ENCODE peak calls at places on chromosome 9, in seven cellular contexts. One of them, this sample, is unnamed.
A peak's percentile ranks its signal among the peaks of the same experiment; 100 is the strongest.

GRCh38 chr9:137319976-137320551 is 18.0 kb upstream of the NRARP start:
- DNase-seq in anterior cingulate cortex: no peak
- DNase-seq in T-helper 2 cell: no peak
- DNase-seq in left ventricle myocardium inferior: peak; percentile 11
- DNase-seq in H54: no peak
- DNase-seq in NCI-H1092: no peak
- DNase-seq in stimulated activated CD4-positive, alpha-beta T cell treated with anti-CD3 and anti-CD28 coated beads, Interleukin-15, amount 100 ng/mL, for 1 hour: no peak
- DNase-seq in this sample: no peak

GRCh38 chr9:114446672-114447450 is 58.4 kb downstream of the WHRN start:
- DNase-seq in left ventricle myocardium inferior: no peak
- DNase-seq in stimulated activated CD4-positive, alpha-beta T cell treated with anti-CD3 and anti-CD28 coated beads, Interleukin-15, amount 100 ng/mL, for 1 hour: no peak
- DNase-seq in NCI-H1092: no peak
- DNase-seq in anterior cingulate cortex: no peak
- DNase-seq in T-helper 2 cell: no peak
- DNase-seq in H54: no peak
- DNase-seq in this sample: no peak

GRCh38 chr9:106920701-106921283 is 57.8 kb downstream of the ZNF462 start:
- DNase-seq in H54: no peak
- DNase-seq in anterior cingulate cortex: no peak
- DNase-seq in stimulated activated CD4-positive, alpha-beta T cell treated with anti-CD3 and anti-CD28 coated beads, Interleukin-15, amount 100 ng/mL, for 1 hour: no peak
- DNase-seq in left ventricle myocardium inferior: no peak
- DNase-seq in NCI-H1092: no peak
- DNase-seq in T-helper 2 cell: no peak
- DNase-seq in this sample: peak; percentile 76

GRCh38 chr9:71128796-71129195 is 7.4 kb upstream of the TRPM3 start:
- DNase-seq in left ventricle myocardium inferior: no peak
- DNase-seq in anterior cingulate cortex: no peak
- DNase-seq in stimulated activated CD4-positive, alpha-beta T cell treated with anti-CD3 and anti-CD28 coated beads, Interleukin-15, amount 100 ng/mL, for 1 hour: no peak
- DNase-seq in H54: no peak
- DNase-seq in NCI-H1092: no peak
- DNase-seq in T-helper 2 cell: no peak
- DNase-seq in this sample: no peak

GRCh38 chr9:120336021-120336752 is 243.8 kb downstream of the CDK5RAP2 start:
- DNase-seq in T-helper 2 cell: no peak
- DNase-seq in NCI-H1092: no peak
- DNase-seq in H54: no peak
- DNase-seq in anterior cingulate cortex: no peak
- DNase-seq in stimulated activated CD4-positive, alpha-beta T cell treated with anti-CD3 and anti-CD28 coated beads, Interleukin-15, amount 100 ng/mL, for 1 hour: no peak
- DNase-seq in left ventricle myocardium inferior: no peak
- DNase-seq in this sample: no peak

GRCh38 chr9:23638837-23639426 is 187.1 kb downstream of the ELAVL2 start:
- DNase-seq in anterior cingulate cortex: no peak
- DNase-seq in left ventricle myocardium inferior: no peak
- DNase-seq in H54: peak; percentile 40
- DNase-seq in T-helper 2 cell: no peak
- DNase-seq in stimulated activated CD4-positive, alpha-beta T cell treated with anti-CD3 and anti-CD28 coated beads, Interleukin-15, amount 100 ng/mL, for 1 hour: no peak
- DNase-seq in NCI-H1092: no peak
- DNase-seq in this sample: no peak

GRCh38 chr9:114356792-114357191 is 27.1 kb downstream of the ORM2 start:
- DNase-seq in left ventricle myocardium inferior: no peak
- DNase-seq in stimulated activated CD4-positive, alpha-beta T cell treated with anti-CD3 and anti-CD28 coated beads, Interleukin-15, amount 100 ng/mL, for 1 hour: no peak
- DNase-seq in T-helper 2 cell: no peak
- DNase-seq in H54: no peak
- DNase-seq in NCI-H1092: no peak
- DNase-seq in anterior cingulate cortex: no peak
- DNase-seq in this sample: no peak

GRCh38 chr9:110977259-110977709 is 61.0 kb downstream of the LPAR1 start:
- DNase-seq in T-helper 2 cell: no peak
- DNase-seq in anterior cingulate cortex: no peak
- DNase-seq in stimulated activated CD4-positive, alpha-beta T cell treated with anti-CD3 and anti-CD28 coated beads, Interleukin-15, amount 100 ng/mL, for 1 hour: no peak
- DNase-seq in left ventricle myocardium inferior: no peak
- DNase-seq in NCI-H1092: no peak
- DNase-seq in H54: peak; percentile 26
- DNase-seq in this sample: no peak

GRCh38 chr9:36386396-36386795 is 13.7 kb downstream of the RNF38 start:
- DNase-seq in stimulated activated CD4-positive, alpha-beta T cell treated with anti-CD3 and anti-CD28 coated beads, Interleukin-15, amount 100 ng/mL, for 1 hour: no peak
- DNase-seq in H54: no peak
- DNase-seq in NCI-H1092: no peak
- DNase-seq in T-helper 2 cell: no peak
- DNase-seq in left ventricle myocardium inferior: no peak
- DNase-seq in anterior cingulate cortex: no peak
- DNase-seq in this sample: no peak

GRCh38 chr9:136533775-136534157 is 12.1 kb downstream of the NOTCH1 start:
- DNase-seq in stimulated activated CD4-positive, alpha-beta T cell treated with anti-CD3 and anti-CD28 coated beads, Interleukin-15, amount 100 ng/mL, for 1 hour: peak; percentile 61
- DNase-seq in NCI-H1092: no peak
- DNase-seq in T-helper 2 cell: peak; percentile 81
- DNase-seq in left ventricle myocardium inferior: no peak
- DNase-seq in anterior cingulate cortex: no peak
- DNase-seq in H54: peak; percentile 97
- DNase-seq in this sample: peak; percentile 88

GRCh38 chr9:126436545-126437269 is 110.1 kb downstream of the MVB12B start:
- DNase-seq in NCI-H1092: no peak
- DNase-seq in anterior cingulate cortex: no peak
- DNase-seq in H54: peak; percentile 84
- DNase-seq in left ventricle myocardium inferior: no peak
- DNase-seq in stimulated activated CD4-positive, alpha-beta T cell treated with anti-CD3 and anti-CD28 coated beads, Interleukin-15, amount 100 ng/mL, for 1 hour: no peak
- DNase-seq in T-helper 2 cell: no peak
- DNase-seq in this sample: no peak

GRCh38 chr9:113609562-113610318 is 146.2 kb downstream of the RGS3 start:
- DNase-seq in left ventricle myocardium inferior: peak; percentile 87
- DNase-seq in H54: no peak
- DNase-seq in anterior cingulate cortex: no peak
- DNase-seq in T-helper 2 cell: no peak
- DNase-seq in stimulated activated CD4-positive, alpha-beta T cell treated with anti-CD3 and anti-CD28 coated beads, Interleukin-15, amount 100 ng/mL, for 1 hour: no peak
- DNase-seq in NCI-H1092: no peak
- DNase-seq in this sample: peak; percentile 53

GRCh38 chr9:105359899-105360298 is 87.9 kb upstream of the FSD1L start:
- DNase-seq in left ventricle myocardium inferior: no peak
- DNase-seq in H54: no peak
- DNase-seq in T-helper 2 cell: peak; percentile 82
- DNase-seq in NCI-H1092: no peak
- DNase-seq in stimulated activated CD4-positive, alpha-beta T cell treated with anti-CD3 and anti-CD28 coated beads, Interleukin-15, amount 100 ng/mL, for 1 hour: no peak
- DNase-seq in anterior cingulate cortex: no peak
- DNase-seq in this sample: no peak

GRCh38 chr9:108724669-108725068 is 131.1 kb downstream of the ACTL7B start:
- DNase-seq in T-helper 2 cell: no peak
- DNase-seq in anterior cingulate cortex: no peak
- DNase-seq in H54: no peak
- DNase-seq in NCI-H1092: no peak
- DNase-seq in left ventricle myocardium inferior: no peak
- DNase-seq in stimulated activated CD4-positive, alpha-beta T cell treated with anti-CD3 and anti-CD28 coated beads, Interleukin-15, amount 100 ng/mL, for 1 hour: no peak
- DNase-seq in this sample: no peak

GRCh38 chr9:81871695-81872094 is 56.5 kb upstream of the SPATA31D4 start:
- DNase-seq in left ventricle myocardium inferior: no peak
- DNase-seq in stimulated activated CD4-positive, alpha-beta T cell treated with anti-CD3 and anti-CD28 coated beads, Interleukin-15, amount 100 ng/mL, for 1 hour: no peak
- DNase-seq in anterior cingulate cortex: no peak
- DNase-seq in H54: peak; percentile 62
- DNase-seq in NCI-H1092: no peak
- DNase-seq in T-helper 2 cell: no peak
- DNase-seq in this sample: no peak

GRCh38 chr9:133023117-133023890 is 7.5 kb upstream of the GTF3C5 start:
- DNase-seq in T-helper 2 cell: peak; percentile 79
- DNase-seq in H54: no peak
- DNase-seq in anterior cingulate cortex: no peak
- DNase-seq in left ventricle myocardium inferior: no peak
- DNase-seq in stimulated activated CD4-positive, alpha-beta T cell treated with anti-CD3 and anti-CD28 coated beads, Interleukin-15, amount 100 ng/mL, for 1 hour: no peak
- DNase-seq in NCI-H1092: no peak
- DNase-seq in this sample: peak; percentile 62

GRCh38 chr9:89942643-89943042 is 337.8 kb downstream of the GADD45G start:
- DNase-seq in anterior cingulate cortex: no peak
- DNase-seq in left ventricle myocardium inferior: no peak
- DNase-seq in NCI-H1092: no peak
- DNase-seq in stimulated activated CD4-positive, alpha-beta T cell treated with anti-CD3 and anti-CD28 coated beads, Interleukin-15, amount 100 ng/mL, for 1 hour: no peak
- DNase-seq in H54: no peak
- DNase-seq in T-helper 2 cell: no peak
- DNase-seq in this sample: no peak

GRCh38 chr9:133938086-133938485 is 54.0 kb downstream of the VAV2 start:
- DNase-seq in T-helper 2 cell: no peak
- DNase-seq in anterior cingulate cortex: no peak
- DNase-seq in H54: no peak
- DNase-seq in stimulated activated CD4-positive, alpha-beta T cell treated with anti-CD3 and anti-CD28 coated beads, Interleukin-15, amount 100 ng/mL, for 1 hour: no peak
- DNase-seq in left ventricle myocardium inferior: no peak
- DNase-seq in NCI-H1092: no peak
- DNase-seq in this sample: no peak

GRCh38 chr9:25964239-25964638 is 286.0 kb upstream of the TUSC1 start:
- DNase-seq in left ventricle myocardium inferior: no peak
- DNase-seq in T-helper 2 cell: peak; percentile 32
- DNase-seq in H54: peak; percentile 16
- DNase-seq in NCI-H1092: peak; percentile 60
- DNase-seq in anterior cingulate cortex: no peak
- DNase-seq in stimulated activated CD4-positive, alpha-beta T cell treated with anti-CD3 and anti-CD28 coated beads, Interleukin-15, amount 100 ng/mL, for 1 hour: no peak
- DNase-seq in this sample: no peak

GRCh38 chr9:2502760-2503159 is 118.8 kb upstream of the VLDLR start:
- DNase-seq in left ventricle myocardium inferior: no peak
- DNase-seq in T-helper 2 cell: no peak
- DNase-seq in H54: no peak
- DNase-seq in NCI-H1092: no peak
- DNase-seq in anterior cingulate cortex: no peak
- DNase-seq in stimulated activated CD4-positive, alpha-beta T cell treated with anti-CD3 and anti-CD28 coated beads, Interleukin-15, amount 100 ng/mL, for 1 hour: no peak
- DNase-seq in this sample: no peak

GRCh38 chr9:91773166-91773565 is 176.9 kb downstream of the ROR2 start:
- DNase-seq in NCI-H1092: no peak
- DNase-seq in H54: no peak
- DNase-seq in anterior cingulate cortex: no peak
- DNase-seq in stimulated activated CD4-positive, alpha-beta T cell treated with anti-CD3 and anti-CD28 coated beads, Interleukin-15, amount 100 ng/mL, for 1 hour: no peak
- DNase-seq in T-helper 2 cell: no peak
- DNase-seq in left ventricle myocardium inferior: no peak
- DNase-seq in this sample: no peak

GRCh38 chr9:98087420-98088354 is 31.2 kb downstream of the NANS start:
- DNase-seq in anterior cingulate cortex: no peak
- DNase-seq in T-helper 2 cell: peak; percentile 51
- DNase-seq in left ventricle myocardium inferior: peak; percentile 22
- DNase-seq in NCI-H1092: no peak
- DNase-seq in stimulated activated CD4-positive, alpha-beta T cell treated with anti-CD3 and anti-CD28 coated beads, Interleukin-15, amount 100 ng/mL, for 1 hour: peak; percentile 20
- DNase-seq in H54: no peak
- DNase-seq in this sample: peak; percentile 44

GRCh38 chr9:116491659-116492058 is 195.4 kb upstream of the TRIM32 start:
- DNase-seq in NCI-H1092: no peak
- DNase-seq in stimulated activated CD4-positive, alpha-beta T cell treated with anti-CD3 and anti-CD28 coated beads, Interleukin-15, amount 100 ng/mL, for 1 hour: no peak
- DNase-seq in T-helper 2 cell: no peak
- DNase-seq in H54: no peak
- DNase-seq in left ventricle myocardium inferior: no peak
- DNase-seq in anterior cingulate cortex: no peak
- DNase-seq in this sample: no peak

GRCh38 chr9:91162311-91162710 is 199.4 kb downstream of the AUH start:
- DNase-seq in stimulated activated CD4-positive, alpha-beta T cell treated with anti-CD3 and anti-CD28 coated beads, Interleukin-15, amount 100 ng/mL, for 1 hour: no peak
- DNase-seq in T-helper 2 cell: peak; percentile 69
- DNase-seq in anterior cingulate cortex: no peak
- DNase-seq in H54: no peak
- DNase-seq in left ventricle myocardium inferior: no peak
- DNase-seq in NCI-H1092: no peak
- DNase-seq in this sample: no peak

GRCh38 chr9:34987160-34988040 is 2.1 kb upstream of the DNAJB5 start:
- DNase-seq in left ventricle myocardium inferior: no peak
- DNase-seq in anterior cingulate cortex: no peak
- DNase-seq in stimulated activated CD4-positive, alpha-beta T cell treated with anti-CD3 and anti-CD28 coated beads, Interleukin-15, amount 100 ng/mL, for 1 hour: no peak
- DNase-seq in T-helper 2 cell: no peak
- DNase-seq in H54: no peak
- DNase-seq in NCI-H1092: no peak
- DNase-seq in this sample: no peak

GRCh38 chr9:79610019-79610760 is 38.4 kb downstream of the TLE4 start:
- DNase-seq in NCI-H1092: peak; percentile 17
- DNase-seq in left ventricle myocardium inferior: no peak
- DNase-seq in stimulated activated CD4-positive, alpha-beta T cell treated with anti-CD3 and anti-CD28 coated beads, Interleukin-15, amount 100 ng/mL, for 1 hour: no peak
- DNase-seq in T-helper 2 cell: no peak
- DNase-seq in H54: no peak
- DNase-seq in anterior cingulate cortex: no peak
- DNase-seq in this sample: no peak

GRCh38 chr9:96818535-96818934 is 35.8 kb downstream of the ZNF782 start:
- DNase-seq in anterior cingulate cortex: no peak
- DNase-seq in T-helper 2 cell: peak; percentile 1
- DNase-seq in H54: no peak
- DNase-seq in NCI-H1092: no peak
- DNase-seq in left ventricle myocardium inferior: no peak
- DNase-seq in stimulated activated CD4-positive, alpha-beta T cell treated with anti-CD3 and anti-CD28 coated beads, Interleukin-15, amount 100 ng/mL, for 1 hour: no peak
- DNase-seq in this sample: no peak

GRCh38 chr9:94779101-94779500 is 52.6 kb downstream of the AOPEP start:
- DNase-seq in NCI-H1092: peak; percentile 19
- DNase-seq in H54: no peak
- DNase-seq in stimulated activated CD4-positive, alpha-beta T cell treated with anti-CD3 and anti-CD28 coated beads, Interleukin-15, amount 100 ng/mL, for 1 hour: no peak
- DNase-seq in T-helper 2 cell: peak; percentile 38
- DNase-seq in left ventricle myocardium inferior: no peak
- DNase-seq in anterior cingulate cortex: no peak
- DNase-seq in this sample: no peak

GRCh38 chr9:88011005-88011766 is 36.9 kb upstream of the CDK20 start:
- DNase-seq in NCI-H1092: no peak
- DNase-seq in anterior cingulate cortex: no peak
- DNase-seq in left ventricle myocardium inferior: no peak
- DNase-seq in T-helper 2 cell: no peak
- DNase-seq in H54: peak; percentile 50
- DNase-seq in stimulated activated CD4-positive, alpha-beta T cell treated with anti-CD3 and anti-CD28 coated beads, Interleukin-15, amount 100 ng/mL, for 1 hour: no peak
- DNase-seq in this sample: no peak

GRCh38 chr9:128550770-128551651 is 1.4 kb upstream of the SPTAN1 start:
- DNase-seq in NCI-H1092: no peak
- DNase-seq in left ventricle myocardium inferior: peak; percentile 45
- DNase-seq in T-helper 2 cell: peak; percentile 44
- DNase-seq in stimulated activated CD4-positive, alpha-beta T cell treated with anti-CD3 and anti-CD28 coated beads, Interleukin-15, amount 100 ng/mL, for 1 hour: no peak
- DNase-seq in anterior cingulate cortex: no peak
- DNase-seq in H54: no peak
- DNase-seq in this sample: no peak

GRCh38 chr9:104879555-104880318 is 48.2 kb downstream of the ABCA1 start:
- DNase-seq in anterior cingulate cortex: no peak
- DNase-seq in T-helper 2 cell: no peak
- DNase-seq in left ventricle myocardium inferior: no peak
- DNase-seq in H54: no peak
- DNase-seq in NCI-H1092: no peak
- DNase-seq in stimulated activated CD4-positive, alpha-beta T cell treated with anti-CD3 and anti-CD28 coated beads, Interleukin-15, amount 100 ng/mL, for 1 hour: no peak
- DNase-seq in this sample: no peak

GRCh38 chr9:124010665-124011321 is 775 bp upstream of the LHX2 start:
- DNase-seq in left ventricle myocardium inferior: peak; percentile 16
- DNase-seq in NCI-H1092: peak; percentile 51
- DNase-seq in H54: no peak
- DNase-seq in anterior cingulate cortex: no peak
- DNase-seq in stimulated activated CD4-positive, alpha-beta T cell treated with anti-CD3 and anti-CD28 coated beads, Interleukin-15, amount 100 ng/mL, for 1 hour: no peak
- DNase-seq in T-helper 2 cell: no peak
- DNase-seq in this sample: no peak

GRCh38 chr9:27154923-27155322 is 45.9 kb downstream of the TEK start:
- DNase-seq in H54: peak; percentile 49
- DNase-seq in anterior cingulate cortex: no peak
- DNase-seq in left ventricle myocardium inferior: no peak
- DNase-seq in stimulated activated CD4-positive, alpha-beta T cell treated with anti-CD3 and anti-CD28 coated beads, Interleukin-15, amount 100 ng/mL, for 1 hour: no peak
- DNase-seq in NCI-H1092: no peak
- DNase-seq in T-helper 2 cell: no peak
- DNase-seq in this sample: no peak

GRCh38 chr9:71504636-71505035 is 263.7 kb downstream of the CEMIP2 start:
- DNase-seq in H54: no peak
- DNase-seq in anterior cingulate cortex: no peak
- DNase-seq in T-helper 2 cell: peak; percentile 22
- DNase-seq in left ventricle myocardium inferior: no peak
- DNase-seq in stimulated activated CD4-positive, alpha-beta T cell treated with anti-CD3 and anti-CD28 coated beads, Interleukin-15, amount 100 ng/mL, for 1 hour: no peak
- DNase-seq in NCI-H1092: no peak
- DNase-seq in this sample: no peak

GRCh38 chr9:136779808-136780207 is 11.3 kb upstream of the TMEM141 start:
- DNase-seq in H54: no peak
- DNase-seq in T-helper 2 cell: no peak
- DNase-seq in left ventricle myocardium inferior: no peak
- DNase-seq in anterior cingulate cortex: no peak
- DNase-seq in NCI-H1092: no peak
- DNase-seq in stimulated activated CD4-positive, alpha-beta T cell treated with anti-CD3 and anti-CD28 coated beads, Interleukin-15, amount 100 ng/mL, for 1 hour: no peak
- DNase-seq in this sample: no peak

GRCh38 chr9:38068616-38068865 is 486 bp downstream of the SHB start:
- DNase-seq in T-helper 2 cell: peak; percentile 56
- DNase-seq in stimulated activated CD4-positive, alpha-beta T cell treated with anti-CD3 and anti-CD28 coated beads, Interleukin-15, amount 100 ng/mL, for 1 hour: peak; percentile 30
- DNase-seq in NCI-H1092: peak; percentile 44
- DNase-seq in anterior cingulate cortex: no peak
- DNase-seq in H54: no peak
- DNase-seq in left ventricle myocardium inferior: no peak
- DNase-seq in this sample: peak; percentile 61

GRCh38 chr9:114372971-114373591 is 14.7 kb downstream of the AKNA start:
- DNase-seq in NCI-H1092: no peak
- DNase-seq in anterior cingulate cortex: no peak
- DNase-seq in stimulated activated CD4-positive, alpha-beta T cell treated with anti-CD3 and anti-CD28 coated beads, Interleukin-15, amount 100 ng/mL, for 1 hour: peak; percentile 49
- DNase-seq in T-helper 2 cell: peak; percentile 99
- DNase-seq in H54: no peak
- DNase-seq in left ventricle myocardium inferior: peak; percentile 62
- DNase-seq in this sample: peak; percentile 98

This sample was measured in Peyer's patch.